ENCODE peak calls at places on chromosomes 3 and 15, in four cellular contexts. One of them, this sample, is unnamed.

GRCh38 chr3:48609088-48610005 is at the start of gene UQCRC1:
- DNase-seq in stomach: peak
- DNase-seq in IMR-90: peak
- DNase-seq in spleen: peak
- DNase-seq in this sample: peak

GRCh38 chr3:87856126-87856525 is 202.7 kb downstream of the CGGBP1 start:
- DNase-seq in stomach: no peak
- DNase-seq in IMR-90: no peak
- DNase-seq in spleen: no peak
- DNase-seq in this sample: no peak

GRCh38 chr15:45795487-45796069 is 160.7 kb downstream of the SQOR start:
- DNase-seq in IMR-90: peak
- DNase-seq in spleen: no peak
- DNase-seq in stomach: peak
- DNase-seq in this sample: no peak

GRCh38 chr3:10810376-10810775 is 5.7 kb upstream of the SLC6A11 start:
- DNase-seq in IMR-90: no peak
- DNase-seq in spleen: no peak
- DNase-seq in stomach: no peak
- DNase-seq in this sample: no peak

GRCh38 chr3:61601831-61602230 is 40.5 kb downstream of the PTPRG start:
- DNase-seq in spleen: no peak
- DNase-seq in stomach: no peak
- DNase-seq in IMR-90: peak
- DNase-seq in this sample: no peak

GRCh38 chr3:133206921-133207320 is 168.7 kb downstream of the TMEM108 start:
- DNase-seq in stomach: no peak
- DNase-seq in spleen: no peak
- DNase-seq in IMR-90: no peak
- DNase-seq in this sample: no peak

GRCh38 chr3:55591893-55592292 is 104.8 kb upstream of the WNT5A start:
- DNase-seq in IMR-90: peak
- DNase-seq in spleen: no peak
- DNase-seq in stomach: no peak
- DNase-seq in this sample: peak

GRCh38 chr15:79680721-79681120 is 216.1 kb downstream of the MTHFS start:
- DNase-seq in IMR-90: peak
- DNase-seq in stomach: no peak
- DNase-seq in spleen: no peak
- DNase-seq in this sample: no peak

GRCh38 chr3:125107384-125107783 is 51.6 kb upstream of the HEG1 start:
- DNase-seq in spleen: no peak
- DNase-seq in stomach: no peak
- DNase-seq in IMR-90: no peak
- DNase-seq in this sample: no peak

GRCh38 chr15:73694419-73694818 is 10.2 kb downstream of the CD276 start:
- DNase-seq in spleen: peak
- DNase-seq in IMR-90: peak
- DNase-seq in stomach: no peak
- DNase-seq in this sample: no peak

GRCh38 chr15:25849431-25849921 is 13.7 kb downstream of the ATP10A start:
- DNase-seq in IMR-90: peak
- DNase-seq in stomach: no peak
- DNase-seq in spleen: no peak
- DNase-seq in this sample: peak

GRCh38 chr15:67840747-67841634 is 1.1 kb upstream of the RNU6-1 start:
- DNase-seq in spleen: peak
- DNase-seq in IMR-90: peak
- DNase-seq in stomach: no peak
- DNase-seq in this sample: no peak

GRCh38 chr3:25849641-25850040 is 59.8 kb downstream of the OXSM start:
- DNase-seq in IMR-90: peak
- DNase-seq in stomach: no peak
- DNase-seq in spleen: no peak
- DNase-seq in this sample: no peak

GRCh38 chr3:30539214-30539613 is 67.2 kb upstream of the TGFBR2 start:
- DNase-seq in spleen: no peak
- DNase-seq in IMR-90: no peak
- DNase-seq in stomach: no peak
- DNase-seq in this sample: no peak

GRCh38 chr3:189457201-189457607 is 174.0 kb upstream of the TP63 start:
- DNase-seq in stomach: no peak
- DNase-seq in spleen: no peak
- DNase-seq in IMR-90: no peak
- DNase-seq in this sample: no peak

GRCh38 chr3:55409802-55410201 is 77.3 kb downstream of the WNT5A start:
- DNase-seq in stomach: no peak
- DNase-seq in IMR-90: peak
- DNase-seq in spleen: no peak
- DNase-seq in this sample: no peak

GRCh38 chr3:184700759-184701158 is 11.1 kb downstream of the MAGEF1 start:
- DNase-seq in spleen: no peak
- DNase-seq in stomach: no peak
- DNase-seq in IMR-90: no peak
- DNase-seq in this sample: no peak

GRCh38 chr15:72179950-72180581 is 17.5 kb downstream of the GRAMD2A start:
- DNase-seq in stomach: no peak
- DNase-seq in IMR-90: no peak
- DNase-seq in spleen: peak
- DNase-seq in this sample: no peak

GRCh38 chr3:11721114-11721440 is 77.4 kb upstream of the VGLL4 start:
- DNase-seq in stomach: no peak
- DNase-seq in IMR-90: no peak
- DNase-seq in spleen: no peak
- DNase-seq in this sample: no peak

GRCh38 chr15:70098461-70099166 is 897 bp upstream of the TLE3 start:
- DNase-seq in spleen: peak
- DNase-seq in IMR-90: no peak
- DNase-seq in stomach: peak
- DNase-seq in this sample: peak

GRCh38 chr3:28028554-28028953 is 212.9 kb upstream of the CMC1 start:
- DNase-seq in spleen: no peak
- DNase-seq in IMR-90: no peak
- DNase-seq in stomach: no peak
- DNase-seq in this sample: no peak

GRCh38 chr15:66681395-66681794 is 20.6 kb upstream of the SMAD6 start:
- DNase-seq in IMR-90: no peak
- DNase-seq in stomach: no peak
- DNase-seq in spleen: no peak
- DNase-seq in this sample: no peak

GRCh38 chr3:129100274-129100673 is 21.3 kb downstream of the RAB43 start:
- DNase-seq in IMR-90: no peak
- DNase-seq in spleen: no peak
- DNase-seq in stomach: no peak
- DNase-seq in this sample: no peak

GRCh38 chr3:105806361-105806760 is 62.5 kb downstream of the CBLB start:
- DNase-seq in spleen: no peak
- DNase-seq in stomach: no peak
- DNase-seq in IMR-90: peak
- DNase-seq in this sample: peak

GRCh38 chr3:2847062-2847841 is 262.9 kb downstream of the IL5RA start:
- DNase-seq in IMR-90: no peak
- DNase-seq in spleen: no peak
- DNase-seq in stomach: no peak
- DNase-seq in this sample: no peak

GRCh38 chr3:129758921-129759320 is 134.6 kb downstream of the TMCC1 start:
- DNase-seq in IMR-90: no peak
- DNase-seq in stomach: no peak
- DNase-seq in spleen: no peak
- DNase-seq in this sample: no peak

GRCh38 chr3:179750720-179751328 is 98.0 kb downstream of the USP13 start:
- DNase-seq in IMR-90: peak
- DNase-seq in spleen: no peak
- DNase-seq in stomach: no peak
- DNase-seq in this sample: no peak

GRCh38 chr15:65752151-65752700 is 39.9 kb downstream of the DENND4A start:
- DNase-seq in stomach: no peak
- DNase-seq in IMR-90: peak
- DNase-seq in spleen: no peak
- DNase-seq in this sample: no peak

GRCh38 chr3:176633511-176633910 is 563.8 kb downstream of the TBL1XR1 start:
- DNase-seq in IMR-90: no peak
- DNase-seq in spleen: no peak
- DNase-seq in stomach: no peak
- DNase-seq in this sample: no peak

GRCh38 chr3:97940034-97940433 is 32.2 kb downstream of the RIOX2 start:
- DNase-seq in spleen: no peak
- DNase-seq in stomach: no peak
- DNase-seq in IMR-90: no peak
- DNase-seq in this sample: no peak

GRCh38 chr3:79587150-79587549 is 180.6 kb downstream of the ROBO1 start:
- DNase-seq in stomach: no peak
- DNase-seq in IMR-90: no peak
- DNase-seq in spleen: no peak
- DNase-seq in this sample: no peak

DNA sequence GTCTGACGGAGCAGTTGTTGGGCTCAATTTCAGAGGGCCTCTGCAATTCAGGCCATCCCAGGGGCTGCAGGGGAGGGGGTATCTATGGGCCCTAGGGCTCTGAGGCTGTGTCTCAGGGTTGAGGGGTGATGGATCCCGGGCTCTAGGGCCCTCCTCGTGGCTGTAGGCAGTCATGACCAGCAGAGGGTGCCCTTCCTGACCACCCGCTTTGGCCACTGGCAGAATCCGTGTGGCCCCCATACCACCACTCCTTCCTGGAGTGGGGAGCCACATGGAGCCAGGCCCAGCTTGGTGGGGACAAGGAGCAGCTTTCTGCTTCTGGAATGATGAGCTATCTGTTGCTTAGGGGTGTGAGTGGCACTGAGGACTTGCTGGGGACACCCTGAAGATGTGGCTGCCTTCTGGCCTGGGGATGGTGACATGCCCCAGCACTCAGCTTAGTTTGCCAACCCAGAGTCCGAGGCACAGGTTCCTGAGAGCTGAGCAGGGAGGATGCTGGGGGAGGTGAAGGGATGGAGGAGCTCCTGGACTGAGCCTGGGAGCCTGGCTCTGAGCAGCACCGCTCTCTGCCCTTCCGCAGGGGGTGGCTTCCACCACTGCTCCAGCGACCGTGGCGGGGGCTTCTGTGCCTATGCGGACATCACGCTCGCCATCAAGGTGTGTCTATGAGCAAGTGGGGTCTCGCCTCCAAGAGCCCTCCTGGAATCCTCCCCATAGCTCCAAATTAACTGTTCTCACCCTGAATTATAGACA is 20.2 kb downstream of the HDAC11 start:
- DNase-seq in IMR-90: no peak
- DNase-seq in stomach: no peak
- DNase-seq in spleen: peak
- DNase-seq in this sample: no peak
- TF ChIP-seq CTCF in IMR-90: peak
- TF ChIP-seq CTCF in stomach: peak
- TF ChIP-seq CTCF in spleen: peak
- TF ChIP-seq CTCF in this sample: no peak

DNA sequence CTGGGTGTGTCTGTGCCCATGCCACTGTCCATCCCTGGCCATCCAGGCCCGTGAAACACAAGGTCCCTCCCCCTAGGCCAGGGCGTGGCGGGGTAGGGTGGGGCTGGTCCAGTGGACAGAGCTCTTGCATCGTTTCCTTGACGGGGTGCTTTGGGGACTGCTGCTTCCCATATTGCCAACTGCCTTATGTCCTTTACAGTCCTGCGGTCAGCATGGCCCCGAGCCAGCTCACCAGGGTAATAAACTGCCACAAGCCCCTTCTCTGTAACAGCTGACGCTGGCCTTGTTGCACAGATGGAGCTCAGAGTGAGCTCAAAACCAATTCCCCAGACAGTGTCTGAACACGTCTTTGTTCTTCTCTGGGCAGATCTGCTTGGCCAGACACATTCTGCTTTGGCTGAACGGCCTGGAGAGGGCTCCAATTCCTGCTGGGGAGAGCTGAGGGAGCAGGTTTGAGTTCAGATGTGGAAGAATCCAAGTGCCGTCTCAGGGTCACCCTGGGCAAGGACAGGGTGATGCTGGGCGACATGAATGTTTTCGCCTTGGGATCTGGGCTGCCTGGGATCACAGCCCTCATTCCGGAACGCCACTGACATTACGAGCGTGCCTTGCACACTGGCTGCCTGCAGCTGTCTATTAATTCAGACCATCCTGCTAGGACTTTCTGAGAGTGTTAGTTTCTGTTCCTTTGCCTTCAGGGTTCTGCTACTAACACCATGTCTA is 51.5 kb downstream of the RGMA start:
- DNase-seq in spleen: peak
- DNase-seq in IMR-90: no peak
- DNase-seq in stomach: no peak
- DNase-seq in this sample: peak
- TF ChIP-seq POLR2A in spleen: no peak
- TF ChIP-seq POLR2A in IMR-90: no peak
- TF ChIP-seq POLR2A in stomach: no peak
- TF ChIP-seq POLR2A in this sample: no peak

GRCh38 chr15:31173790-31174450 is 72.4 kb upstream of the TRPM1 start:
- DNase-seq in spleen: no peak
- DNase-seq in IMR-90: no peak
- DNase-seq in stomach: no peak
- DNase-seq in this sample: no peak
- H3K27ac ChIP-seq in spleen: no peak
- H3K27ac ChIP-seq in IMR-90: no peak
- H3K27ac ChIP-seq in stomach: no peak
- H3K27ac ChIP-seq in this sample: no peak

DNA sequence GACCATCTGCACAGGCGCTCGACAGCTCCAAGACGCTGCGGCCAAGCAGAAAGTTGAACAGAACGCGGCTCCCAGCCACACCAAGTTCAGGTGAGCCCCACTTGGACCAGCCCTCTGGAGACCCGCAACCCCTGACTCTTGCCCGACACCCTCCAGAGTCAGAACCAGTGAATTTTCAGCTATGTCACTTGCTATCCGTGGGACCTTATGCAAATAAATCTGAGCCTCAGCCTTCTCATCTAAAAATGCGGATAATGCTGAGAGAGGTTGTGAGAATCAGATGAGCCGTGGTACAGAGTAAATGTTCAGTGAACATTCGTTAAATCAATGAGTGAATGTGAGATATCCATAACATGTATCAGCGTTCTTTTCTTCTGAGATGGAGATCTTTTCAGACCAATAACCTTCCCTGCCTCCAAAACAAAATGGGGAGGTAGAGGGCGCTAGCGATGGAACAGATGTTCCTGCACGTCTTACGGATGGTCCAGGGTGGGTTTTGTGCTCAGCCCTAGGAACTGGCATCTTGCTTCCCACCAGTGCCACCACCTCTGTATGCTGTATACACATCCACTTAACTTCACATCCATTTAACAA is 524 bp downstream of the MRPS11 start:
- DNase-seq in spleen: no peak
- DNase-seq in IMR-90: peak
- DNase-seq in stomach: no peak
- DNase-seq in this sample: no peak
- TF ChIP-seq CTCF in spleen: no peak
- TF ChIP-seq CTCF in IMR-90: peak
- TF ChIP-seq CTCF in stomach: no peak
- TF ChIP-seq CTCF in this sample: no peak